ENCODE peak calls at places on chromosomes 12 and 14, in nine cellular contexts. U, K, X, Y, A, V, J, S and R are unnamed samples.

GRCh38 chr12:115008951-115009350 is 325.0 kb upstream of the TBX3 start:
- DNase-seq in J (no peak), U (no peak), X (no peak), S (no peak), A (no peak), Y (no peak), V (no peak), K (no peak), R (peak)

GRCh38 chr12:19915392-19916192 is 452.7 kb upstream of the PDE3A start:
- DNase-seq in V (peak), X (peak), J (peak), K (peak), U (peak), Y (peak), A (peak), S (peak), R (no peak)

GRCh38 chr12:109952160-109952858 is 43.9 kb downstream of the GIT2 start:
- DNase-seq in J (no peak), S (no peak), A (no peak), U (no peak), V (no peak), X (no peak), Y (no peak), K (no peak), R (no peak)

GRCh38 chr14:31505411-31505810 is 17.6 kb upstream of the GPR33 start:
- DNase-seq in U (peak), V (no peak), K (no peak), Y (no peak), S (no peak), A (no peak), X (no peak), J (no peak), R (no peak)

GRCh38 chr12:51404627-51405026 is 13.4 kb upstream of the GALNT6 start:
- DNase-seq in S (no peak), U (no peak), A (no peak), K (no peak), V (no peak), J (no peak), X (no peak), Y (no peak), R (no peak)

GRCh38 chr12:81758421-81759214 is 532 bp downstream of the PPFIA2 start:
- DNase-seq in A (no peak), K (peak), U (peak), Y (peak), J (peak), X (peak), V (no peak), S (peak), R (no peak)

GRCh38 chr12:72448805-72449204 is 176.6 kb downstream of the TRHDE start:
- DNase-seq in K (no peak), Y (no peak), U (no peak), V (no peak), A (no peak), X (no peak), S (no peak), J (no peak), R (no peak)

GRCh38 chr14:68240388-68240787 is 420.8 kb downstream of the RAD51B start:
- DNase-seq in U (no peak), X (no peak), J (no peak), Y (no peak), K (no peak), V (no peak), A (no peak), S (no peak), R (no peak)

GRCh38 chr14:67473290-67474082 is 15.0 kb downstream of the TMEM229B start:
- DNase-seq in J (no peak), S (no peak), U (no peak), A (no peak), X (no peak), K (no peak), V (no peak), Y (no peak), R (no peak)

GRCh38 chr14:21863289-21863688 is 189.7 kb upstream of the OR4E1 start:
- DNase-seq in K (no peak), V (no peak), A (no peak), J (no peak), S (no peak), X (no peak), U (no peak), Y (no peak), R (no peak)

GRCh38 chr12:57521475-57522018 is 1.1 kb upstream of the MBD6 start:
- DNase-seq in J (peak), A (no peak), S (peak), X (no peak), U (peak), K (peak), V (no peak), Y (peak), R (no peak)

GRCh38 chr12:16076553-16076952 is 165.4 kb downstream of the DERA start:
- DNase-seq in K (peak), Y (peak), J (peak), X (peak), V (peak), A (peak), U (peak), S (peak), R (peak)

GRCh38 chr12:1413930-1414329 is 180.5 kb downstream of the FBXL14 start:
- DNase-seq in S (no peak), X (no peak), U (no peak), J (no peak), A (no peak), K (no peak), V (no peak), Y (peak), R (no peak)

GRCh38 chr12:79552186-79552585 is 138.6 kb downstream of the PAWR start:
- DNase-seq in Y (no peak), A (no peak), K (no peak), S (no peak), J (no peak), X (no peak), U (peak), V (no peak), R (no peak)

GRCh38 chr12:56931474-56931978 is 2.7 kb downstream of the SDR9C7 start:
- DNase-seq in V (peak), K (peak), U (peak), A (peak), J (no peak), Y (peak), S (peak), X (peak), R (peak)

GRCh38 chr12:47547077-47547476 is 158.8 kb downstream of the RPAP3 start:
- DNase-seq in S (no peak), U (peak), A (no peak), K (peak), J (no peak), V (peak), X (no peak), Y (peak), R (no peak)

DNA sequence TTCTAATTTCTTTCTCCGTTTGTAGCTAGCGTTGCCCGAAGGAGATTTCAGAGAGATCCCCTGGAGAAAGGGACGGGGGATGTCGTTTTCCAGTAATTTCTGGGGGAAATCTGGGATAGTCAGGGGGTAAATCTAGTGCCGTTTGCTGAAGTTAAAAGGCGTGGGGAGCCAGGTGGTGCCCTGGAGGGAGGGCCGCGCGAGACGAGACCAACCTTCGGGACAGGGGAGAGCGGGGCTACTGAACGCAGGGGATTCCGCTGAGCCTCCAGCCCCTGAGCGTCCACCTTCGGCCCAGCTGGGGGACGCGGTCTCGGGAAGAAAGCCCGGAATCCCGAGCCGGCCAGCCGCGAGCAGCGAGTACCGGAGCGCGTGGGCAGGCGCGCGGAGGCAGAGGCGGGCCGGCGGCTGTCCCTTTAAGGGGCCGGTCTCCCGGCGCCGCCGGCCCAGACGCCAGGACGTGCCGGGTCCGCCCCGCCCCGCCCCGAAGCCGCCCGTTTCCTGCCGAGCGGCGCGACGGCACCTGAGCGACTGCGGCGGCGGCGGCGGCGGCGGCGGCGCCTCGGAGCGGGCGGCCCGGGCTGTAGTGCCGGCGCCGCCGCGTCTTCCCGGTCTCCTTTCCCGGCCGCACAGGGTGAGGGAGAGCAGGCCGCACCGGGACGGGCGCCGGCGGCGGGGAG is at the start of gene KTN1:
- DNase-seq in A (peak), S (peak), U (peak), K (peak), Y (peak), X (peak), J (peak), V (peak), R (peak)
- TF ChIP-seq EZH2phosphoT487 in A (no peak), S (no peak), U (no peak), K (no peak), Y (no peak), X (no peak), J (no peak), V (no peak), R (no peak)

DNA sequence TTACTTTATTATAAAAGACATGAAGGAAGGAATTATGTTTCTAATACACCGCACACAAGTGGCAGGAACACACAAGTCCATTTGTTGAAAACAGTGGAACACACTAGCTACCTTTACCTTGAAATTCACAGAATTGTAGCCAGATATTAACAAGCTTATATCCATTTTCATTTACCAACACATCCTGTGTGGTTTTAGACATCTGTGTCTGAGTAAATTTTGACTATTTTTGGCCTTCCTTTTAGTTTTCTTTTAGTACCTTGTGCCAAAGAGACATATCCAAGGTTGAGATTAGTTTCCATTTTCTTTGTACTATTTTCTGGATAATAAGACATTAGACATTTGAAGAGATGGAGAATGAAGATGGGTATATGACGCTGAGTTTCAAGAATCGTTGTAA is at the start of gene KLRF2:
- DNase-seq in X (no peak), A (no peak), S (no peak), J (peak), V (no peak), K (no peak), Y (no peak), U (no peak), R (no peak)
- H3K4me2 ChIP-seq in X (no peak), A (no peak), S (no peak), J (peak), V (no peak), K (no peak), Y (no peak), U (no peak), R (no peak)

GRCh38 chr14:34733245-34733644 is 18.9 kb upstream of the CFL2 start:
- DNase-seq in J (no peak), Y (no peak), X (no peak), S (no peak), A (peak), U (peak), K (no peak), V (peak), R (no peak)

DNA sequence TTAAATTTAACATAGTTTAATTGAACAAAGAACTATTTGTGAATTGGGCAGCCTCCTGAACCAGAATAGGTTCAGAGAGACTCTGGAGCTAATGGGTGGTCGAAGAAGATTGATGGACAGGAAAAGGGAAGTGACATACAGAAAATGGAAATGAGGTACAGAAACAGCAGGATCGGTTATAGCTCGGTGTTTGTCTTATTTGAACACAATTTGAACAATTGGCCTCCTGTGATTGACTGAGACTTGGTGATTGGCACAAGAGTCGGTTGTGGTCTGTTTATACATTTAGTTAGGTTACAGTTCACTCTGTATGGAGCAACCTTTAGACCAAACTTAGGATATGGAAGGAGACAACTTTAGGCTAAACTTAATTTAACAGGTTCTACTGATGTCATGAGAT is 18.4 kb upstream of the CFL2 start:
- DNase-seq in X (no peak), K (no peak), S (no peak), Y (no peak), V (peak), A (no peak), U (no peak), J (no peak), R (peak)
- TF ChIP-seq EZH2phosphoT487 in X (no peak), K (no peak), S (no peak), Y (no peak), V (no peak), A (no peak), U (no peak), J (no peak), R (no peak)

GRCh38 chr14:101006008-101006407 is 102.5 kb upstream of the RTL1 start:
- DNase-seq in K (no peak), U (no peak), V (no peak), X (no peak), S (no peak), Y (no peak), J (no peak), A (no peak), R (no peak)

GRCh38 chr14:101007004-101007614 is 103.6 kb upstream of the RTL1 start:
- DNase-seq in U (no peak), S (no peak), J (no peak), X (no peak), A (no peak), Y (no peak), V (no peak), K (no peak), R (no peak)

GRCh38 chr14:101004954-101005353 is 101.4 kb upstream of the RTL1 start:
- DNase-seq in S (peak), V (no peak), Y (no peak), X (no peak), A (no peak), J (peak), U (no peak), K (no peak), R (no peak)

GRCh38 chr14:101004176-101004575 is 100.7 kb upstream of the RTL1 start:
- DNase-seq in S (no peak), X (no peak), Y (no peak), V (no peak), J (no peak), K (no peak), U (no peak), A (no peak), R (no peak)

GRCh38 chr14:101005447-101005846 is 101.9 kb upstream of the RTL1 start:
- DNase-seq in X (no peak), K (no peak), U (no peak), Y (no peak), J (no peak), S (no peak), V (no peak), A (no peak), R (no peak)
- H3K4me2 ChIP-seq in X (no peak), K (no peak), U (no peak), Y (no peak), J (peak), S (peak), V (no peak), A (no peak), R (no peak)